ENCODE peak calls at places on chromosomes 12 and 14, in ten cellular contexts. One of them, this sample, is unnamed. For H3K4me1 and H3K79me2, the result is how much of the 10 kb centered on the place peaks cover.

GRCh38 chr12:104299842-104300481 is 3.6 kb upstream of the EID3 start:
- DNase-seq in keratinocyte: no peak
- DNase-seq in OCI-LY7: no peak
- DNase-seq in fibroblast of lung: peak
- DNase-seq in mesendoderm: no peak
- DNase-seq in GM12878: no peak
- DNase-seq in neural progenitor cell: no peak
- DNase-seq in GM23248: no peak
- DNase-seq in endothelial cell of umbilical vein: no peak
- DNase-seq in H9: no peak
- DNase-seq in this sample: no peak

GRCh38 chr14:60561845-60562746 is 53.1 kb downstream of the SIX6 start:
- DNase-seq in keratinocyte: peak
- DNase-seq in H9: peak
- DNase-seq in OCI-LY7: peak
- DNase-seq in GM23248: peak
- DNase-seq in endothelial cell of umbilical vein: peak
- DNase-seq in neural progenitor cell: peak
- DNase-seq in fibroblast of lung: peak
- DNase-seq in GM12878: peak
- DNase-seq in mesendoderm: peak
- DNase-seq in this sample: peak

GRCh38 chr12:3042826-3043225 is 34.4 kb upstream of the TSPAN9 start:
- DNase-seq in GM23248: no peak
- DNase-seq in neural progenitor cell: no peak
- DNase-seq in mesendoderm: no peak
- DNase-seq in H9: peak
- DNase-seq in GM12878: no peak
- DNase-seq in keratinocyte: no peak
- DNase-seq in OCI-LY7: no peak
- DNase-seq in fibroblast of lung: no peak
- DNase-seq in endothelial cell of umbilical vein: no peak
- DNase-seq in this sample: no peak

GRCh38 chr14:34873591-34874385 is 1.4 kb downstream of the BAZ1A start:
- DNase-seq in H9: peak
- DNase-seq in fibroblast of lung: peak
- DNase-seq in neural progenitor cell: peak
- DNase-seq in GM23248: peak
- DNase-seq in keratinocyte: no peak
- DNase-seq in mesendoderm: peak
- DNase-seq in OCI-LY7: peak
- DNase-seq in GM12878: peak
- DNase-seq in endothelial cell of umbilical vein: peak
- DNase-seq in this sample: peak

GRCh38 chr12:57896437-57897201 is 44.7 kb upstream of the ATP23 start:
- DNase-seq in endothelial cell of umbilical vein: peak
- DNase-seq in mesendoderm: peak
- DNase-seq in neural progenitor cell: peak
- DNase-seq in keratinocyte: no peak
- DNase-seq in OCI-LY7: no peak
- DNase-seq in GM23248: peak
- DNase-seq in GM12878: no peak
- DNase-seq in H9: peak
- DNase-seq in fibroblast of lung: peak
- DNase-seq in this sample: no peak

GRCh38 chr12:115661103-115661502 is 616.4 kb downstream of the MED13L start:
- DNase-seq in GM23248: peak
- DNase-seq in GM12878: no peak
- DNase-seq in endothelial cell of umbilical vein: no peak
- DNase-seq in keratinocyte: no peak
- DNase-seq in fibroblast of lung: peak
- DNase-seq in neural progenitor cell: no peak
- DNase-seq in H9: no peak
- DNase-seq in mesendoderm: no peak
- DNase-seq in OCI-LY7: no peak
- DNase-seq in this sample: no peak

GRCh38 chr14:35380794-35381193 is 23.8 kb downstream of the NFKBIA start:
- DNase-seq in OCI-LY7: no peak
- DNase-seq in fibroblast of lung: no peak
- DNase-seq in neural progenitor cell: no peak
- DNase-seq in endothelial cell of umbilical vein: no peak
- DNase-seq in GM23248: no peak
- DNase-seq in mesendoderm: no peak
- DNase-seq in GM12878: no peak
- DNase-seq in H9: no peak
- DNase-seq in keratinocyte: no peak
- DNase-seq in this sample: peak

GRCh38 chr12:123265851-123266678 is 5.6 kb downstream of the CDK2AP1 start:
- DNase-seq in endothelial cell of umbilical vein: no peak
- DNase-seq in fibroblast of lung: no peak
- DNase-seq in GM12878: no peak
- DNase-seq in H9: no peak
- DNase-seq in neural progenitor cell: no peak
- DNase-seq in OCI-LY7: no peak
- DNase-seq in GM23248: no peak
- DNase-seq in keratinocyte: no peak
- DNase-seq in mesendoderm: no peak
- DNase-seq in this sample: no peak

GRCh38 chr12:58262796-58263195 is 321.4 kb downstream of the ATP23 start:
- DNase-seq in GM23248: no peak
- DNase-seq in fibroblast of lung: no peak
- DNase-seq in H9: no peak
- DNase-seq in mesendoderm: no peak
- DNase-seq in keratinocyte: no peak
- DNase-seq in neural progenitor cell: no peak
- DNase-seq in endothelial cell of umbilical vein: no peak
- DNase-seq in GM12878: no peak
- DNase-seq in OCI-LY7: no peak
- DNase-seq in this sample: no peak

GRCh38 chr12:131074221-131075083 is 120.7 kb downstream of the ADGRD1 start:
- DNase-seq in keratinocyte: no peak
- DNase-seq in GM23248: peak
- DNase-seq in GM12878: no peak
- DNase-seq in endothelial cell of umbilical vein: no peak
- DNase-seq in neural progenitor cell: no peak
- DNase-seq in H9: peak
- DNase-seq in fibroblast of lung: no peak
- DNase-seq in mesendoderm: no peak
- DNase-seq in OCI-LY7: no peak
- DNase-seq in this sample: no peak

GRCh38 chr12:111438501-111438900 is 32.8 kb downstream of the SH2B3 start:
- DNase-seq in GM12878: no peak
- DNase-seq in keratinocyte: peak
- DNase-seq in neural progenitor cell: peak
- DNase-seq in GM23248: peak
- DNase-seq in fibroblast of lung: peak
- DNase-seq in endothelial cell of umbilical vein: peak
- DNase-seq in OCI-LY7: peak
- DNase-seq in mesendoderm: peak
- DNase-seq in H9: no peak
- DNase-seq in this sample: peak

GRCh38 chr12:122928033-122928890 is 32.3 kb upstream of the VPS37B start:
- DNase-seq in keratinocyte: no peak
- DNase-seq in GM12878: no peak
- DNase-seq in OCI-LY7: no peak
- DNase-seq in endothelial cell of umbilical vein: no peak
- DNase-seq in mesendoderm: no peak
- DNase-seq in GM23248: no peak
- DNase-seq in H9: no peak
- DNase-seq in neural progenitor cell: no peak
- DNase-seq in fibroblast of lung: no peak
- DNase-seq in this sample: no peak

GRCh38 chr12:122072031-122072970 is 6.3 kb upstream of the MLXIP start:
- DNase-seq in OCI-LY7: no peak
- DNase-seq in GM23248: peak
- DNase-seq in GM12878: no peak
- DNase-seq in H9: no peak
- DNase-seq in keratinocyte: no peak
- DNase-seq in fibroblast of lung: peak
- DNase-seq in neural progenitor cell: peak
- DNase-seq in endothelial cell of umbilical vein: peak
- DNase-seq in mesendoderm: peak
- DNase-seq in this sample: peak

GRCh38 chr14:61934385-61934784 is 172.2 kb downstream of the SNAPC1 start:
- DNase-seq in GM12878: no peak
- DNase-seq in keratinocyte: peak
- DNase-seq in H9: no peak
- DNase-seq in endothelial cell of umbilical vein: no peak
- DNase-seq in GM23248: peak
- DNase-seq in neural progenitor cell: no peak
- DNase-seq in fibroblast of lung: peak
- DNase-seq in mesendoderm: no peak
- DNase-seq in OCI-LY7: no peak
- DNase-seq in this sample: peak

GRCh38 chr12:81542065-81542464 is 217.1 kb downstream of the PPFIA2 start:
- DNase-seq in GM23248: no peak
- DNase-seq in OCI-LY7: no peak
- DNase-seq in neural progenitor cell: peak
- DNase-seq in H9: peak
- DNase-seq in fibroblast of lung: peak
- DNase-seq in endothelial cell of umbilical vein: no peak
- DNase-seq in mesendoderm: peak
- DNase-seq in keratinocyte: no peak
- DNase-seq in GM12878: no peak
- DNase-seq in this sample: no peak

GRCh38 chr12:25866586-25867378 is 91.7 kb upstream of the RASSF8 start:
- DNase-seq in GM23248: no peak
- DNase-seq in endothelial cell of umbilical vein: no peak
- DNase-seq in neural progenitor cell: peak
- DNase-seq in keratinocyte: no peak
- DNase-seq in fibroblast of lung: peak
- DNase-seq in mesendoderm: no peak
- DNase-seq in OCI-LY7: no peak
- DNase-seq in H9: no peak
- DNase-seq in GM12878: no peak
- DNase-seq in this sample: no peak

GRCh38 chr12:25864287-25864686 is 94.2 kb upstream of the RASSF8 start:
- DNase-seq in keratinocyte: no peak
- DNase-seq in mesendoderm: no peak
- DNase-seq in OCI-LY7: no peak
- DNase-seq in endothelial cell of umbilical vein: no peak
- DNase-seq in neural progenitor cell: no peak
- DNase-seq in GM12878: no peak
- DNase-seq in H9: no peak
- DNase-seq in fibroblast of lung: peak
- DNase-seq in GM23248: peak
- DNase-seq in this sample: no peak

GRCh38 chr12:25872137-25872536 is 86.3 kb upstream of the RASSF8 start:
- DNase-seq in keratinocyte: no peak
- DNase-seq in fibroblast of lung: no peak
- DNase-seq in GM12878: no peak
- DNase-seq in H9: no peak
- DNase-seq in endothelial cell of umbilical vein: no peak
- DNase-seq in GM23248: no peak
- DNase-seq in OCI-LY7: no peak
- DNase-seq in neural progenitor cell: no peak
- DNase-seq in mesendoderm: no peak
- DNase-seq in this sample: peak

DNA sequence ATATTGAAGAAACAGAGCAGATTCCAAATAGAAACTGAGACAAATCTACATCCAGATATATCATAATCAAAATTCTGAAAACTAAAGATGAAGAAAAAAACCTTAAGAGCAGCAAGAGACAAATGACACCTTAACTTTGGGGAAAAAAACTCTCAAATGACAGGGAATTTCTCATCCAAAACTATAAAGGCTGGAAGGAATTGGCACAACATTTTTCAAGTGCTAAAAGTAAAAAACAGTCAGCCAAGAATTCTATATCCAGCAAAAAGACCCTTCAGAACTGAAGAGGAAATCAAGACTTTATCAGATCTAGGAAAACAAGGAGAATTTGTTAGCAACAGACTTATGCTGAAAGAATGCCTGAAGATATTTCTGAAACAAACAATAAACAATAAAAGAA is 90.3 kb upstream of the RASSF8 start:
- DNase-seq in neural progenitor cell: no peak
- DNase-seq in keratinocyte: no peak
- DNase-seq in GM23248: no peak
- DNase-seq in fibroblast of lung: no peak
- DNase-seq in GM12878: no peak
- DNase-seq in mesendoderm: no peak
- DNase-seq in OCI-LY7: no peak
- DNase-seq in endothelial cell of umbilical vein: no peak
- DNase-seq in H9: no peak
- DNase-seq in this sample: no peak
- H3K4me2 ChIP-seq in neural progenitor cell: no peak
- H3K4me2 ChIP-seq in keratinocyte: no peak
- H3K4me2 ChIP-seq in GM23248: no peak
- H3K4me2 ChIP-seq in fibroblast of lung: no peak
- H3K4me2 ChIP-seq in GM12878: no peak
- H3K4me2 ChIP-seq in mesendoderm: no peak
- H3K4me2 ChIP-seq in OCI-LY7: no peak
- H3K4me2 ChIP-seq in endothelial cell of umbilical vein: no peak
- H3K4me2 ChIP-seq in H9: no peak
- H3K4me2 ChIP-seq in this sample: no peak

DNA sequence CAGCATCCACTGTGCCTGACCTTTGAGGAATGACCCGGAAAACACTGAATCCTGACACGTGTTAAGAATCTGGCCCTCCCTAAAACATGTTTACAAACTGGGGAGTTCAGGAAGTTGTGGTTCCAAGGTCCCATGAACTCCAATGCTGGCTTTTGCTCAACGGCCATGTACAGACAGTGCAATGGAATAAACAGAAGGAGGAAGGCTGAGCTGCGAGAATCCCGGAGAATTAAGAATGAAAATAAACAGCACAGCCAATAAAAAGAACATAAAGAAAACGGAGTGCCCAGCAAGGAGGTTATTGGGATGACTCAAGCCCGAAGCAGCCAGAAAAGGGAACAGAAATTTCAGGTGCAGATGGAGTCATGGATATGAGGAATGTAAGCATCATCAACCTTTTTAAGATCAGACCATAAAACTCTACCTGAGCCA is 32.3 kb downstream of the BCL11B start:
- DNase-seq in endothelial cell of umbilical vein: no peak
- DNase-seq in GM23248: no peak
- DNase-seq in H9: no peak
- DNase-seq in fibroblast of lung: no peak
- DNase-seq in GM12878: no peak
- DNase-seq in mesendoderm: no peak
- DNase-seq in keratinocyte: peak
- DNase-seq in OCI-LY7: no peak
- DNase-seq in neural progenitor cell: no peak
- DNase-seq in this sample: peak
- H3K4me1 ChIP-seq in endothelial cell of umbilical vein: under half
- H3K4me1 ChIP-seq in GM23248: under half
- H3K4me1 ChIP-seq in H9: under half
- H3K4me1 ChIP-seq in fibroblast of lung: under half
- H3K4me1 ChIP-seq in GM12878: under half
- H3K4me1 ChIP-seq in mesendoderm: under half
- H3K4me1 ChIP-seq in keratinocyte: half or more
- H3K4me1 ChIP-seq in OCI-LY7: under half
- H3K4me1 ChIP-seq in neural progenitor cell: under half
- H3K4me1 ChIP-seq in this sample: under half

GRCh38 chr14:99263564-99264330 is 8.2 kb downstream of the BCL11B start:
- DNase-seq in OCI-LY7: no peak
- DNase-seq in mesendoderm: no peak
- DNase-seq in keratinocyte: no peak
- DNase-seq in endothelial cell of umbilical vein: no peak
- DNase-seq in fibroblast of lung: no peak
- DNase-seq in GM12878: no peak
- DNase-seq in H9: no peak
- DNase-seq in GM23248: no peak
- DNase-seq in neural progenitor cell: no peak
- DNase-seq in this sample: no peak
- H3K79me2 ChIP-seq in OCI-LY7: under half
- H3K79me2 ChIP-seq in mesendoderm: half or more
- H3K79me2 ChIP-seq in keratinocyte: half or more
- H3K79me2 ChIP-seq in endothelial cell of umbilical vein: under half
- H3K79me2 ChIP-seq in fibroblast of lung: under half
- H3K79me2 ChIP-seq in GM12878: under half
- H3K79me2 ChIP-seq in H9: under half
- H3K79me2 ChIP-seq in GM23248: under half
- H3K79me2 ChIP-seq in neural progenitor cell: under half
- H3K79me2 ChIP-seq in this sample: under half

GRCh38 chr14:53620325-53620716 is 336.3 kb downstream of the BMP4 start:
- DNase-seq in GM12878: no peak
- DNase-seq in fibroblast of lung: peak
- DNase-seq in endothelial cell of umbilical vein: no peak
- DNase-seq in keratinocyte: no peak
- DNase-seq in mesendoderm: peak
- DNase-seq in GM23248: peak
- DNase-seq in H9: no peak
- DNase-seq in neural progenitor cell: no peak
- DNase-seq in OCI-LY7: no peak
- DNase-seq in this sample: no peak
- H3K4me2 ChIP-seq in GM12878: no peak
- H3K4me2 ChIP-seq in fibroblast of lung: no peak
- H3K4me2 ChIP-seq in endothelial cell of umbilical vein: no peak
- H3K4me2 ChIP-seq in keratinocyte: no peak
- H3K4me2 ChIP-seq in mesendoderm: no peak
- H3K4me2 ChIP-seq in GM23248: peak
- H3K4me2 ChIP-seq in H9: no peak
- H3K4me2 ChIP-seq in neural progenitor cell: no peak
- H3K4me2 ChIP-seq in OCI-LY7: no peak
- H3K4me2 ChIP-seq in this sample: no peak

This sample was measured in PC-3.